ENCODE peak calls at places on chromosomes 2 and 18, in six cellular contexts. C, L, X, Y, N and Q are unnamed samples.
A peak's percentile ranks its signal among the peaks of the same experiment; 100 is the strongest.

GRCh38 chr2:202871161-202872141 is at the start of gene ICA1L:
- DNase-seq in C (peak; percentile 87), L (peak; percentile 79), X (peak; percentile 26), Y (peak; percentile 41), N (peak; percentile 68), Q (no peak)

GRCh38 chr2:47174731-47175361 is 19.7 kb upstream of the STPG4 start:
- DNase-seq in C (no peak), L (peak; percentile 88), X (peak; percentile 9), Y (no peak), N (peak; percentile 59), Q (no peak)

GRCh38 chr2:223774193-223774592 is 63.2 kb downstream of the AP1S3 start:
- DNase-seq in C (no peak), L (no peak), X (no peak), Y (no peak), N (no peak), Q (no peak)

GRCh38 chr18:56641714-56642331 is 3.4 kb upstream of the TXNL1 start:
- DNase-seq in C (no peak), L (no peak), X (no peak), Y (peak; percentile 36), N (peak; percentile 44), Q (no peak)

GRCh38 chr2:241755777-241756176 is 20.8 kb upstream of the GAL3ST2 start:
- DNase-seq in C (peak; percentile 41), L (no peak), X (no peak), Y (no peak), N (no peak), Q (no peak)

GRCh38 chr18:12234451-12235190 is 19.5 kb upstream of the CIDEA start:
- DNase-seq in C (no peak), L (no peak), X (no peak), Y (no peak), N (no peak), Q (no peak)

GRCh38 chr2:27316655-27317412 is 6.1 kb downstream of the MPV17 start:
- DNase-seq in C (no peak), L (no peak), X (no peak), Y (no peak), N (no peak), Q (no peak)

GRCh38 chr2:7023542-7023941 is 106.3 kb downstream of the RNF144A start:
- DNase-seq in C (no peak), L (no peak), X (no peak), Y (peak; percentile 22), N (peak; percentile 76), Q (no peak)

GRCh38 chr2:68356599-68357239 is 8.4 kb upstream of the PLEK start:
- DNase-seq in C (no peak), L (no peak), X (no peak), Y (no peak), N (no peak), Q (no peak)

GRCh38 chr18:45764000-45764686 is 40.2 kb downstream of the SLC14A1 start:
- DNase-seq in C (no peak), L (no peak), X (no peak), Y (no peak), N (peak; percentile 22), Q (no peak)

GRCh38 chr18:27378396-27379094 is 193.4 kb upstream of the CHST9 start:
- DNase-seq in C (no peak), L (peak; percentile 5), X (no peak), Y (peak; percentile 8), N (peak; percentile 7), Q (peak; percentile 35)

GRCh38 chr2:24856791-24857211 is 63.2 kb downstream of the ADCY3 start:
- DNase-seq in C (peak; percentile 68), L (no peak), X (no peak), Y (no peak), N (peak; percentile 26), Q (no peak)

GRCh38 chr2:72803151-72803550 is 22.7 kb downstream of the EXOC6B start:
- DNase-seq in C (no peak), L (no peak), X (no peak), Y (no peak), N (peak; percentile 53), Q (no peak)

GRCh38 chr2:130391058-130391871 is 35.4 kb downstream of the PTPN18 start:
- DNase-seq in C (peak; percentile 94), L (peak; percentile 86), X (peak; percentile 39), Y (peak; percentile 57), N (peak; percentile 81), Q (no peak)

GRCh38 chr2:102481931-102482330 is 8.9 kb downstream of the SLC9A4 start:
- DNase-seq in C (no peak), L (no peak), X (no peak), Y (no peak), N (no peak), Q (no peak)

GRCh38 chr2:240922234-240922981 is 16.3 kb downstream of the CROCC2 start:
- DNase-seq in C (peak; percentile 50), L (no peak), X (no peak), Y (no peak), N (no peak), Q (no peak)

GRCh38 chr2:36371963-36372391 is 16.4 kb downstream of the CRIM1 start:
- DNase-seq in C (no peak), L (no peak), X (no peak), Y (no peak), N (peak; percentile 92), Q (peak; percentile 77)

GRCh38 chr2:221178139-221178538 is 394.0 kb downstream of the EPHA4 start:
- DNase-seq in C (no peak), L (no peak), X (no peak), Y (no peak), N (no peak), Q (no peak)

GRCh38 chr2:236240228-236240990 is 23.8 kb downstream of the ASB18 start:
- DNase-seq in C (peak; percentile 75), L (no peak), X (no peak), Y (peak; percentile 35), N (no peak), Q (no peak)

GRCh38 chr2:231701456-231702373 is 6.6 kb upstream of the PTMA start:
- DNase-seq in C (peak; percentile 71), L (peak; percentile 99), X (no peak), Y (no peak), N (peak; percentile 92), Q (no peak)

GRCh38 chr18:49251451-49251850 is 209.0 kb downstream of the DYM start:
- DNase-seq in C (no peak), L (no peak), X (no peak), Y (no peak), N (no peak), Q (no peak)

GRCh38 chr18:49249523-49249922 is 210.9 kb downstream of the DYM start:
- DNase-seq in C (no peak), L (no peak), X (no peak), Y (peak; percentile 67), N (peak; percentile 84), Q (peak; percentile 58)

GRCh38 chr18:49250819-49251388 is 209.5 kb downstream of the DYM start:
- DNase-seq in C (no peak), L (no peak), X (no peak), Y (peak; percentile 31), N (peak; percentile 65), Q (no peak)

GRCh38 chr18:49243391-49243790 is 217.1 kb downstream of the DYM start:
- DNase-seq in C (no peak), L (peak; percentile 19), X (no peak), Y (no peak), N (no peak), Q (peak; percentile 33)

DNA sequence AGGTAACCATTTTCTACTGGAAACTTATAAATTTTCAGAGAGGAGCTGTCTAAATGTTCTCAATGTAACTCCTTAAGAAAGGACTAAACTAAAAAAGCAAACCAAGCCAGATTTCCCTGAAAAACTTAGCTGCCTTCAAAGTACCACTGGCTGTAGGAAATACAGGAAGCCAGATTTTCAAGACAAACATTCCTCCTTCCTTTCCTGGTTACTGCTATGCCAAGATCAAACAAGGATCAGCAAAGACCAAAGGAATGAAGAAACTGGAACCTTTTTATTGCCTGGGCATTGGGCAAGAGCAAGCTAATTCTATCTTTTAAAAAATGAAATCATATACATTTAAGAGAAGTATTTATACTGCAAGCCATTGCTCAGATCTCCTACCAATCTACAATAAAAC is 212.7 kb downstream of the DYM start:
- DNase-seq in C (no peak), L (no peak), X (no peak), Y (no peak), N (peak; percentile 48), Q (no peak)
- H3K27ac ChIP-seq in C (no peak overlapping the region), L (no peak overlapping the region), X (no peak overlapping the region), Y (no peak overlapping the region), N (no peak overlapping the region), Q (no peak overlapping the region)

GRCh38 chr18:23547806-23548205 is 38.5 kb downstream of the NPC1 start:
- DNase-seq in C (no peak), L (no peak), X (no peak), Y (peak; percentile 31), N (no peak), Q (no peak)

GRCh38 chr18:23550898-23551297 is 35.4 kb downstream of the NPC1 start:
- DNase-seq in C (no peak), L (peak; percentile 11), X (no peak), Y (no peak), N (no peak), Q (no peak)

GRCh38 chr18:23548719-23549118 is 37.6 kb downstream of the NPC1 start:
- DNase-seq in C (no peak), L (no peak), X (no peak), Y (no peak), N (no peak), Q (no peak)

GRCh38 chr18:23545247-23545789 is 41.0 kb downstream of the NPC1 start:
- DNase-seq in C (no peak), L (no peak), X (no peak), Y (no peak), N (no peak), Q (no peak)

GRCh38 chr18:23547306-23547705 is 39.0 kb downstream of the NPC1 start:
- DNase-seq in C (no peak), L (no peak), X (no peak), Y (no peak), N (no peak), Q (no peak)
- H3K27ac ChIP-seq in C (no peak overlapping the region), L (no peak overlapping the region), X (no peak overlapping the region), Y (no peak overlapping the region), N (no peak overlapping the region), Q (peak overlapping the region; percentile 57)

GRCh38 chr18:9494778-9495302 is 19.5 kb downstream of the RALBP1 start:
- DNase-seq in C (no peak), L (no peak), X (no peak), Y (peak; percentile 58), N (peak; percentile 41), Q (no peak)
- H3K27ac ChIP-seq in C (no peak overlapping the region), L (no peak overlapping the region), X (no peak overlapping the region), Y (no peak overlapping the region), N (no peak overlapping the region), Q (no peak overlapping the region)

DNA sequence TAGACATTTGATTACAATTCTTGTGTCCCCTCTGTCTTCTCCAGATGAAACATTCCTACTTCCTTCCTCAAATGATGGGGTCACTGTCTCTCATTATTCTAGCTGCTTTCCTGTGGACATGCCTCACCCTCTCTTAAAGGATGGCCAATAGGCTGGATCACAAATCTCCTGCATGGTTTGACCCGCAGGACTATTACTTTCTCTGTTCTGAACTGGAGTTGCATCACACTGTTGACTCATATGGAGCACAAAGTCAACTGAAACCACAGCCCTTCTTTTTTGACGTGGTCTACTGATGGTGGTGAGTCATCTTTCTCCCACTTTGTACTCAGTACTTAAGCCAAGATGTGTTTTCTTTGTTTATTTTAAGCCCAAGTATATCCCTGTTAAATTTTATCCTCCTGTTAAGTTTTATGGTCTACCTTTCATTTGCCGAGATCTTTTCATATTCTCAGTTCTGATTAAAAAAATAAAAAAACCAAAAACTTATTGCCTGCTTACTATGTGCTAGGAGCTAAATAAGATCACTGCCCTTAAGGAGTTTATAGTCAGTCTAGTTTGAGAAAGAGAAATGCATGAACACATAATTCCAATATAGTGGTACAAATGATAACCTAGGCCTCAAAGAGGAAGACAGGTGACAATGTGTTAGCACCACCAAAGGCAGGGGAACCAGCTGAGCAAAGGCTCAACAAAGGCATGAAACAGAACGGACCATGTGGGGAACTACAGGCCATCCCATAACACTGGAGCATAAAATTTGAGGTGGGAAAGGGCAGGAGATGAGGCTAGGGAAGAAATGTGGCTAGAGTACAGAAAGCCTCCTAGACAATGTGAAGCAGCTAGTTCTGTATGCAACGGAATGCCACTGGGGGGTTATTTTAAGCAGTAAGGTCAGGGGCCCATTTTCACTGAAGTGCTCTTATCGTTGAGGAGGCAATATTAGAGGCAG is 67.6 kb upstream of the ZFP36L2 start:
- DNase-seq in C (no peak), L (no peak), X (no peak), Y (peak; percentile 98), N (peak; percentile 98), Q (peak; percentile 55)
- H3K27ac ChIP-seq in C (peak overlapping the region; percentile 83), L (peak overlapping the region; percentile 63), X (no peak overlapping the region), Y (peak overlapping the region; percentile 58), N (peak overlapping the region; percentile 54), Q (peak overlapping the region; percentile 72)